ENCODE peak calls at places on chromosomes 6 and 20, in five cellular contexts. K is DND-41; Z is ovary; M is CD4-positive, alpha-beta memory T cell; D is IMR-90. B is an unnamed sample.

GRCh38 chr6:83265384-83265783 is 72.2 kb downstream of the RWDD2A start:
- DNase-seq in K (no peak), Z (no peak), M (no peak), D (peak; percentile 73), B (no peak)

GRCh38 chr20:50805349-50805684 is 10.5 kb downstream of the BCAS4 start:
- DNase-seq in K (no peak), Z (no peak), M (no peak), D (no peak), B (no peak)

GRCh38 chr20:33460711-33461110 is 17.1 kb upstream of the SNTA1 start:
- DNase-seq in K (no peak), Z (no peak), M (no peak), D (no peak), B (no peak)

GRCh38 chr6:126628125-126628524 is 288.2 kb downstream of the CENPW start:
- DNase-seq in K (no peak), Z (no peak), M (no peak), D (no peak), B (no peak)

GRCh38 chr6:47489995-47490394 is 12.4 kb downstream of the CD2AP start:
- DNase-seq in K (no peak), Z (no peak), M (no peak), D (no peak), B (no peak)

GRCh38 chr6:27889275-27889627 is 22.9 kb downstream of the OR2B2 start:
- DNase-seq in K (no peak), Z (no peak), M (no peak), D (peak; percentile 6), B (no peak)

GRCh38 chr6:35829306-35829705 is 24.2 kb downstream of the LHFPL5 start:
- DNase-seq in K (no peak), Z (no peak), M (no peak), D (no peak), B (no peak)

GRCh38 chr6:69758214-69758613 is 38.6 kb downstream of the LMBRD1 start:
- DNase-seq in K (no peak), Z (no peak), M (no peak), D (no peak), B (no peak)

GRCh38 chr6:6993503-6994237 is 114.1 kb upstream of the RREB1 start:
- DNase-seq in K (no peak), Z (no peak), M (no peak), D (no peak), B (no peak)

GRCh38 chr6:25331085-25331685 is 52.0 kb downstream of the CARMIL1 start:
- DNase-seq in K (no peak), Z (no peak), M (no peak), D (no peak), B (no peak)

GRCh38 chr6:25327372-25327771 is 48.2 kb downstream of the CARMIL1 start:
- DNase-seq in K (no peak), Z (no peak), M (no peak), D (no peak), B (no peak)

GRCh38 chr6:25329156-25329555 is 50.0 kb downstream of the CARMIL1 start:
- DNase-seq in K (no peak), Z (no peak), M (no peak), D (no peak), B (no peak)

GRCh38 chr6:25332165-25332564 is 53.0 kb downstream of the CARMIL1 start:
- DNase-seq in K (no peak), Z (no peak), M (no peak), D (no peak), B (no peak)

GRCh38 chr6:25329982-25330381 is 50.8 kb downstream of the CARMIL1 start:
- DNase-seq in K (no peak), Z (no peak), M (no peak), D (no peak), B (no peak)
- H3K4me1 ChIP-seq in K (no peaks in the 10 kb centered on the region), Z (peaks cover 2% of the 10 kb centered on the region), M (peaks cover 9% of the 10 kb centered on the region), D (peaks cover 4% of the 10 kb centered on the region), B (peaks cover 8% of the 10 kb centered on the region)

GRCh38 chr6:72619883-72620696 is 1.8 kb upstream of the KCNQ5 start:
- DNase-seq in K (peak; percentile 71), Z (no peak), M (peak; percentile 79), D (peak; percentile 45), B (peak; percentile 25)
- H3K27ac ChIP-seq in K (peak overlapping the region; percentile 36), Z (no peak overlapping the region), M (no peak overlapping the region), D (no peak overlapping the region), B (no peak overlapping the region)

DNA sequence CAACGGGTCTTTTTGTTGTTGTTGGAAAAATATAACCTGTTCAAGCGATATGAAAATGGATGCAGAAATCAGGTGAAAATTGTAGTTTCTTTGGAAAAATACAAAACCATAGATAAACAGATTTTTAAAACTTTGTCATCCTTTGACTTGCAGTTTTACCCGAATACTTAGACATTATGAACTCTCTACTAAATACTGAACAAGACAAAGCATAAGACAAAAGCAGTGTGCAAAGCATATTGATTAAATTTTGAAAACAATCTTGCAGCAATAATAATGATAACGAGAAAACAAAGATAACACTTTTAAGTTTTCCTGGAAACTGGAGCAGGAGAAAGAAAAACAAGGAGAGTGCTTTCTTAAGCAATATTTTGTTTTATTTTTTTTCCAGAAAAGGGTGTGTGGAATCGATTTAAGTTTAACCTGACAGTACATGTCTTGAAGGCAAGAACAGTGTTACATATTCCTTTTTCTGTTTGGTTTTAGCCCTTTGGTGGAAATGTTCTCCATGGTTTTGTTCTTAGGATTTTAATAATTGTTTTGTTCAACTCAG is 1.3 kb upstream of the NKX2-4 start:
- DNase-seq in K (no peak), Z (no peak), M (no peak), D (no peak), B (no peak)
- H3K27me3 ChIP-seq in K (peaks cover 23% of the 10 kb centered on the region), Z (peaks cover 18% of the 10 kb centered on the region), M (peaks cover 74% of the 10 kb centered on the region), D (peaks cover 67% of the 10 kb centered on the region), B (peaks cover 82% of the 10 kb centered on the region)

GRCh38 chr6:52174118-52174517 is 12.1 kb upstream of the IL17A start:
- DNase-seq in K (no peak), Z (no peak), M (no peak), D (no peak), B (no peak)
- H3K4me1 ChIP-seq in K (peaks cover 4% of the 10 kb centered on the region), Z (no peaks in the 10 kb centered on the region), M (no peaks in the 10 kb centered on the region), D (no peaks in the 10 kb centered on the region), B (no peaks in the 10 kb centered on the region)

GRCh38 chr6:144345451-144345850 is 60.3 kb downstream of the UTRN start:
- DNase-seq in K (no peak), Z (no peak), M (no peak), D (no peak), B (no peak)

GRCh38 chr6:144346719-144347446 is 61.7 kb downstream of the UTRN start:
- DNase-seq in K (no peak), Z (no peak), M (peak; percentile 56), D (peak; percentile 84), B (no peak)

GRCh38 chr6:144341831-144342527 is 56.8 kb downstream of the UTRN start:
- DNase-seq in K (no peak), Z (no peak), M (no peak), D (no peak), B (no peak)

GRCh38 chr6:144344651-144345050 is 59.5 kb downstream of the UTRN start:
- DNase-seq in K (peak; percentile 41), Z (no peak), M (peak; percentile 76), D (no peak), B (no peak)

DNA sequence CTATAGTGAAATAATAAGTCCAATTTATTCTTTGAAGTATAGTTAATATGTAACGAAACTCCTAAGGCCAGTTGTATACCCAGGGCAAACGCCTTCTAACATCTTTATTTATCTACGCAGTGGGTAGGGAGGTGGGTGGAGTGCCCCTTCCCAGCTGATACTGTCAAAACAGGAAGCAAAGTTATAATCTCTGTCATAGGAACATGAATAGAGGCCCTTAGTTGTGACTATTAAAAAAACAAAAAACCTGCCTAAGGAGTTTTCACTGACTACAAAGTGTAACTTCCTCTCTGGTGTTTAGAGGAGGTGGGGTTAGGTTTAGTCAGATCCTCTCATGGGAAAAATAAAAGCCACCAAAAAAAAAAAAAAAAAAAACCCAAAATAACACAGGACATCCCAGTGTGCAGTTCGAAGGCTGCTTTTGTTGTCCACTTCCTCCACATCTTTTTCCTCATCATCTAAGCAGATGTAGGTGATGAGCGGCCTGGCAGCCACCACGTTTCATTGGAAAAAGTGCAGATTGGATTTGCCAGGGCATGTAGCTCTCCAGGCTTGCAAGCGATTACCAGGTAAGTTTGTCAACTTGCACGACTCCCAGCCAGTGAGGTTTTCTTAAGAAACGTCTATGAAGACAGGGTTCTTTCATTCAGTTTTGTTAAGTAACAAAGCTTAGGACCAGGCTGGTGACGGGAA is 58.7 kb downstream of the UTRN start:
- DNase-seq in K (peak; percentile 61), Z (no peak), M (peak; percentile 78), D (no peak), B (no peak)
- H3K27ac ChIP-seq in K (peak overlapping the region; percentile 93), Z (no peak overlapping the region), M (peak overlapping the region; percentile 75), D (no peak overlapping the region), B (peak overlapping the region; percentile 47)

GRCh38 chr6:34144581-34145160 is 1.2 kb downstream of the GRM4 start:
- DNase-seq in K (no peak), Z (no peak), M (no peak), D (no peak), B (no peak)
- H3K27me3 ChIP-seq in K (peaks cover 15% of the 10 kb centered on the region), Z (no peaks in the 10 kb centered on the region), M (peaks cover 45% of the 10 kb centered on the region), D (peaks cover 88% of the 10 kb centered on the region), B (peaks cover 5% of the 10 kb centered on the region)

GRCh38 chr6:111750147-111750546 is 123.1 kb downstream of the FYN start:
- DNase-seq in K (no peak), Z (no peak), M (no peak), D (no peak), B (no peak)

GRCh38 chr6:111746983-111747773 is 126.1 kb downstream of the FYN start:
- DNase-seq in K (no peak), Z (no peak), M (peak; percentile 72), D (no peak), B (no peak)

GRCh38 chr6:111745636-111746035 is 127.6 kb downstream of the FYN start:
- DNase-seq in K (no peak), Z (no peak), M (no peak), D (no peak), B (no peak)

GRCh38 chr6:111747791-111748190 is 125.5 kb downstream of the FYN start:
- DNase-seq in K (no peak), Z (no peak), M (no peak), D (no peak), B (no peak)

GRCh38 chr6:111748247-111748647 is 125.0 kb downstream of the FYN start:
- DNase-seq in K (no peak), Z (no peak), M (no peak), D (no peak), B (no peak)
- H3K4me1 ChIP-seq in K (peaks cover 22% of the 10 kb centered on the region), Z (peaks cover 8% of the 10 kb centered on the region), M (peaks cover 99% of the 10 kb centered on the region), D (peaks cover 2% of the 10 kb centered on the region), B (no peaks in the 10 kb centered on the region)

DNA sequence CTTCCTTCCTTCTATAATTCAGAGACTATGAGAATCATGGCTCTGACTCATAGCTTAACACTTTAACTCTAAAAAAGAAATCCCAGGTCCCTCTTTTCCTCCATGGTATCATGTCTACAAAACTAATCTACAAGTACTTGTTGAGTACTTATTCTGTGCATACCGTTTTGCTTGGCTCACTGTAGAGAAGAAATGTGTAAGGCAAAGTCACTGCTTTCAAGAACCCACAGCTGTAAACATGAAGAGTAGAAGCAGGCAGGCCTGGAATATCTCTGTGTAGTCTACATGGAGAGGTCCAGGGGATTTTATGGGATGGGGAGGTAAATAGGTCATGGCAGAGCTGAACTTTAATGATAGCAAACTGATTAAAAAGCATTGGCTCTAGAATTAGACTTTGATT is 13.8 kb downstream of the SPINT3 start:
- DNase-seq in K (no peak), Z (no peak), M (no peak), D (no peak), B (no peak)
- H3K27ac ChIP-seq in K (no peak overlapping the region), Z (no peak overlapping the region), M (no peak overlapping the region), D (no peak overlapping the region), B (no peak overlapping the region)

GRCh38 chr20:62473717-62474584 is 1.8 kb downstream of the GATA5 start:
- DNase-seq in K (no peak), Z (no peak), M (no peak), D (no peak), B (no peak)
- H3K27me3 ChIP-seq in K (peaks cover 5% of the 10 kb centered on the region), Z (peaks cover 16% of the 10 kb centered on the region), M (no peaks in the 10 kb centered on the region), D (peaks cover 88% of the 10 kb centered on the region), B (no peaks in the 10 kb centered on the region)

GRCh38 chr20:47173596-47174216 is 182.8 kb downstream of the ZMYND8 start:
- DNase-seq in K (no peak), Z (no peak), M (no peak), D (no peak), B (no peak)
- H3K4me1 ChIP-seq in K (no peaks in the 10 kb centered on the region), Z (no peaks in the 10 kb centered on the region), M (no peaks in the 10 kb centered on the region), D (peaks cover 3% of the 10 kb centered on the region), B (no peaks in the 10 kb centered on the region)